ENCODE peak calls at places on chromosomes 5 and 9, in eight cellular contexts. T, L, G, R, E, N, C and Q are unnamed samples.

GRCh38 chr9:125996671-125997509 is 249.7 kb downstream of the PBX3 start:
- DNase-seq in T (peak), L (no peak), G (no peak), R (no peak), E (no peak), N (no peak), C (no peak), Q (no peak)

GRCh38 chr9:114852050-114852594 is 46.3 kb upstream of the TNFSF15 start:
- DNase-seq in T (no peak), L (peak), G (no peak), R (no peak), E (peak), N (peak), C (no peak), Q (no peak)

GRCh38 chr5:33423018-33423630 is 17.6 kb upstream of the TARS1 start:
- DNase-seq in T (no peak), L (no peak), G (no peak), R (no peak), E (peak), N (peak), C (no peak), Q (no peak)

GRCh38 chr5:92505145-92505544 is 1075.9 kb downstream of the NR2F1-AS1 start:
- DNase-seq in T (no peak), L (no peak), G (no peak), R (no peak), E (no peak), N (peak), C (no peak), Q (no peak)

GRCh38 chr9:87716141-87716540 is 9.8 kb upstream of the CTSL start:
- DNase-seq in T (no peak), L (no peak), G (no peak), R (no peak), E (no peak), N (no peak), C (no peak), Q (no peak)

GRCh38 chr5:44345871-44346270 is 43.3 kb downstream of the FGF10 start:
- DNase-seq in T (no peak), L (no peak), G (no peak), R (no peak), E (no peak), N (no peak), C (no peak), Q (no peak)

GRCh38 chr5:40784027-40784653 is 14.0 kb downstream of the PRKAA1 start:
- DNase-seq in T (no peak), L (no peak), G (no peak), R (no peak), E (no peak), N (no peak), C (no peak), Q (no peak)

GRCh38 chr9:82549174-82549821 is 513.6 kb downstream of the RASEF start:
- DNase-seq in T (no peak), L (no peak), G (no peak), R (no peak), E (no peak), N (no peak), C (no peak), Q (no peak)

GRCh38 chr5:122457178-122457826 is 145.3 kb downstream of the SNCAIP start:
- DNase-seq in T (no peak), L (no peak), G (no peak), R (no peak), E (no peak), N (no peak), C (no peak), Q (no peak)

GRCh38 chr5:139797856-139798510 is 2.4 kb downstream of the PSD2 start:
- DNase-seq in T (no peak), L (no peak), G (no peak), R (no peak), E (no peak), N (no peak), C (no peak), Q (no peak)

GRCh38 chr9:137277329-137278041 is at the start of gene TOR4A:
- DNase-seq in T (peak), L (peak), G (peak), R (no peak), E (peak), N (peak), C (peak), Q (peak)

GRCh38 chr5:135761746-135762145 is 72.7 kb upstream of the SLC25A48 start:
- DNase-seq in T (no peak), L (no peak), G (no peak), R (no peak), E (no peak), N (no peak), C (no peak), Q (no peak)

GRCh38 chr5:178349147-178349527 is 116.5 kb upstream of the PHYKPL start:
- DNase-seq in T (peak), L (no peak), G (no peak), R (no peak), E (no peak), N (no peak), C (no peak), Q (no peak)

GRCh38 chr9:35490910-35491465 is 1.1 kb downstream of the RUSC2 start:
- DNase-seq in T (no peak), L (peak), G (peak), R (no peak), E (no peak), N (peak), C (no peak), Q (no peak)

GRCh38 chr5:102668220-102668930 is 86.7 kb upstream of the PAM start:
- DNase-seq in T (no peak), L (no peak), G (no peak), R (no peak), E (no peak), N (no peak), C (no peak), Q (no peak)

GRCh38 chr9:81759680-81760215 is 70.4 kb upstream of the TLE1 start:
- DNase-seq in T (no peak), L (peak), G (no peak), R (no peak), E (no peak), N (peak), C (no peak), Q (no peak)

GRCh38 chr5:94740328-94740727 is 121.9 kb downstream of the SLF1 start:
- DNase-seq in T (no peak), L (no peak), G (no peak), R (no peak), E (no peak), N (no peak), C (no peak), Q (no peak)
- TF ChIP-seq CTCF in T (no peak), L (no peak), G (no peak), R (no peak), E (no peak), N (no peak), C (no peak), Q (no peak)

GRCh38 chr5:119451561-119451960 is 736 bp upstream of the HSD17B4 start:
- DNase-seq in T (no peak), L (no peak), G (no peak), R (no peak), E (no peak), N (no peak), C (no peak), Q (no peak)
- TF ChIP-seq CTCF in T (no peak), L (peak), G (no peak), R (no peak), E (no peak), N (no peak), C (no peak), Q (peak)

GRCh38 chr9:2362170-2362569 is 259.4 kb upstream of the VLDLR start:
- DNase-seq in T (no peak), L (no peak), G (no peak), R (no peak), E (no peak), N (no peak), C (no peak), Q (no peak)

GRCh38 chr9:2373648-2374047 is 247.9 kb upstream of the VLDLR start:
- DNase-seq in T (no peak), L (no peak), G (no peak), R (no peak), E (no peak), N (no peak), C (no peak), Q (no peak)

GRCh38 chr9:2363138-2363745 is 258.3 kb upstream of the VLDLR start:
- DNase-seq in T (no peak), L (no peak), G (no peak), R (no peak), E (no peak), N (no peak), C (no peak), Q (no peak)

GRCh38 chr9:2367970-2368369 is 253.6 kb upstream of the VLDLR start:
- DNase-seq in T (no peak), L (no peak), G (no peak), R (no peak), E (peak), N (no peak), C (no peak), Q (peak)
- TF ChIP-seq CTCF in T (no peak), L (no peak), G (peak), R (no peak), E (peak), N (peak), C (no peak), Q (peak)

DNA sequence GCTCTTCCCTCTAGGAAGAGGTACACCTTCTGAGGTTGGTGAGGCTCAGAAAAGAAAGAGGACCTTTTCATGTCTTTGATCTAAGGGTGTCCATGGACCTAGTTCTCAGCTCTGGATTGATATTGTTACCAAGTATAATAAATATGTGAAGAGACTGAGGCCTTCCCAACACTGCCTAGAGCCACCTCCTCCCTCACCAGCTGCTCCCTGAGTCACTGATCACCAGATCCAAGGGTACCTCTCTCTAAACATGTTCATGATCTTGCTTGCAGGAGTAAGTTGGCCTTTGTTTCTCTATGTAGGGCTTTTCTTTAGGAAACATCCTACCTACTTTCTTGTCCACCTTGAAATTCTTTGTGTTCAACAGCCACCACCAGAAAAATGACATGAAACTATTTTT is 218.7 kb upstream of the ADRA1B start:
- DNase-seq in T (no peak), L (no peak), G (no peak), R (no peak), E (no peak), N (peak), C (no peak), Q (no peak)
- TF ChIP-seq CTCF in T (no peak), L (no peak), G (no peak), R (no peak), E (no peak), N (no peak), C (no peak), Q (no peak)

DNA sequence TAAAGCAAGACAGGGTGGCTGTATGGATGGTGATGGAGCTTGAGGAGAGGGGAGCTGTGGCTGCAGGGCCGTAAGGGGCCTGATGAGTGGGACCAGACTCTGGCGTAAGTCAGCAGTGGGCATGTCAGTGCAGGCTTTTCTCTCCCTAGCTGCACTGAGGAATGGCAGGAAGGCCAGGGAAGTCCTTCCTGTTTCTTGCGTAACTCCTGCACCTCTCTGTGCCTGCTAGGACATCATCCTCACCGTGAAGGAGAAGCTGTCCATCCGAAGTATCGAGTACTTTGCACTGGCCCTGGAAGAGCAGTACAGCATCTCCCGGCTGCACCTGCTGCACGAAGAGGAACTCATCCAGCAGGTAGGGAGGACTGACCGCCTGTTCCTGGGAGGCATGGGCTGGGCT is 24.1 kb upstream of the TRMT10B start:
- DNase-seq in T (no peak), L (no peak), G (no peak), R (no peak), E (no peak), N (no peak), C (no peak), Q (no peak)
- TF ChIP-seq CTCF in T (no peak), L (no peak), G (no peak), R (no peak), E (no peak), N (no peak), C (no peak), Q (no peak)